ENCODE peak calls at places on chromosomes 5 and 9, in seven cellular contexts. T, R, D, W, L, G and P are unnamed samples.

GRCh38 chr5:177440990-177441780 is 5.4 kb upstream of the PRR7 start:
- DNase-seq in W (no peak), R (no peak), G (no peak), T (no peak), L (peak; percentile 18), D (no peak), P (no peak)

GRCh38 chr5:132268698-132269551 is 11.4 kb downstream of the PDLIM4 start:
- DNase-seq in T (peak; percentile 64), R (no peak), G (peak; percentile 43), D (peak; percentile 74), L (no peak), W (peak; percentile 68), P (peak; percentile 85)

GRCh38 chr5:136133416-136134383 is 1.1 kb downstream of the SMAD5 start:
- DNase-seq in R (no peak), D (peak; percentile 45), L (no peak), G (peak; percentile 58), T (peak; percentile 32), W (peak; percentile 64), P (peak; percentile 64)

GRCh38 chr9:128203024-128203841 is at the start of gene DNM1:
- DNase-seq in R (peak; percentile 98), G (no peak), L (peak; percentile 60), T (peak; percentile 58), W (peak; percentile 44), D (peak; percentile 88), P (peak; percentile 53)

GRCh38 chr5:133331866-133332731 is 280.2 kb downstream of the FSTL4 start:
- DNase-seq in L (no peak), T (no peak), R (no peak), G (no peak), D (no peak), W (no peak), P (no peak)

GRCh38 chr9:4662989-4663792 is 1.1 kb downstream of the PLPP6 start:
- DNase-seq in L (no peak), T (no peak), G (no peak), R (no peak), D (peak; percentile 23), W (no peak), P (no peak)

GRCh38 chr5:38265546-38266179 is 7.3 kb downstream of the EGFLAM start:
- DNase-seq in D (peak; percentile 50), G (peak; percentile 57), L (no peak), R (no peak), W (peak; percentile 53), T (peak; percentile 52), P (peak; percentile 50)

GRCh38 chr9:121278535-121279169 is 10.7 kb downstream of the GSN start:
- DNase-seq in T (peak; percentile 98), D (peak; percentile 96), G (peak; percentile 59), L (no peak), W (peak; percentile 99), R (no peak), P (peak; percentile 100)

GRCh38 chr9:129285979-129286772 is 108.1 kb upstream of the IER5L start:
- DNase-seq in L (no peak), G (peak; percentile 37), T (no peak), R (no peak), W (no peak), D (no peak), P (no peak)

GRCh38 chr5:69217154-69217731 is 17.4 kb upstream of the CDK7 start:
- DNase-seq in T (no peak), D (no peak), L (peak; percentile 94), G (no peak), W (no peak), R (no peak), P (no peak)

GRCh38 chr5:173069661-173070060 is 13.5 kb downstream of the CREBRF start:
- DNase-seq in L (no peak), T (no peak), D (no peak), G (no peak), R (no peak), W (no peak), P (no peak)

GRCh38 chr9:133779081-133779480 is 40.9 kb upstream of the SARDH start:
- DNase-seq in D (no peak), R (no peak), G (no peak), L (no peak), T (no peak), W (no peak), P (no peak)

GRCh38 chr5:38618154-38618553 is 61.7 kb upstream of the LIFR start:
- DNase-seq in L (no peak), G (no peak), D (no peak), R (no peak), T (no peak), W (no peak), P (no peak)

GRCh38 chr5:121366515-121366914 is 485.2 kb upstream of the FTMT start:
- DNase-seq in T (no peak), L (no peak), W (peak; percentile 45), R (no peak), G (no peak), D (peak; percentile 9), P (peak; percentile 0)

GRCh38 chr9:32117291-32117690 is 267.2 kb upstream of the ACO1 start:
- DNase-seq in D (no peak), L (no peak), W (no peak), G (no peak), T (no peak), R (no peak), P (no peak)

GRCh38 chr9:36632892-36633291 is 60.2 kb downstream of the MELK start:
- DNase-seq in G (no peak), T (peak; percentile 23), D (peak; percentile 8), W (peak; percentile 52), R (no peak), L (no peak), P (peak; percentile 47)

GRCh38 chr5:115241881-115242642 is 20.6 kb downstream of the PGGT1B start:
- DNase-seq in G (no peak), W (no peak), R (no peak), T (no peak), D (no peak), L (no peak), P (no peak)

GRCh38 chr5:109981979-109982378 is 292.3 kb downstream of the MAN2A1 start:
- DNase-seq in L (no peak), R (no peak), T (no peak), G (no peak), D (no peak), W (no peak), P (no peak)

GRCh38 chr5:64923151-64923685 is 154.5 kb downstream of the CWC27 start:
- DNase-seq in W (peak; percentile 51), D (peak; percentile 63), G (no peak), L (no peak), T (no peak), R (no peak), P (peak; percentile 5)

GRCh38 chr5:35201291-35201690 is 29.0 kb downstream of the PRLR start:
- DNase-seq in G (no peak), D (no peak), R (no peak), T (no peak), W (no peak), L (no peak), P (no peak)

GRCh38 chr9:97297889-97298288 is 9.6 kb upstream of the CCDC180 start:
- DNase-seq in G (no peak), W (no peak), L (no peak), T (no peak), R (no peak), D (no peak), P (no peak)

GRCh38 chr9:113957778-113958430 is 81.8 kb downstream of the ZNF618 start:
- DNase-seq in T (peak; percentile 91), L (no peak), W (peak; percentile 86), D (peak; percentile 70), R (no peak), G (peak; percentile 23), P (peak; percentile 90)

GRCh38 chr9:21434202-21435014 is 5.8 kb upstream of the IFNA1 start:
- DNase-seq in W (peak; percentile 78), G (no peak), R (no peak), L (peak; percentile 46), D (no peak), T (no peak), P (peak; percentile 79)

GRCh38 chr9:133784731-133785561 is 46.8 kb upstream of the SARDH start:
- DNase-seq in R (no peak), W (no peak), D (no peak), G (no peak), T (no peak), L (no peak), P (no peak)

GRCh38 chr5:180810210-180811011 is 7.8 kb upstream of the MGAT1 start:
- DNase-seq in D (peak; percentile 98), T (peak; percentile 96), R (peak; percentile 84), W (peak; percentile 96), G (peak; percentile 99), L (peak; percentile 96), P (peak; percentile 93)

GRCh38 chr5:78649220-78649700 is 688 bp upstream of the LHFPL2 start:
- DNase-seq in L (no peak), T (no peak), R (no peak), W (no peak), D (peak; percentile 33), G (no peak), P (no peak)

GRCh38 chr9:17742065-17742464 is 163.2 kb downstream of the SH3GL2 start:
- DNase-seq in T (no peak), D (peak; percentile 33), W (no peak), R (no peak), L (no peak), G (no peak), P (no peak)

GRCh38 chr5:81817980-81818379 is 67.1 kb upstream of the SSBP2 start:
- DNase-seq in T (no peak), G (no peak), D (no peak), W (no peak), L (no peak), R (no peak), P (no peak)

GRCh38 chr5:151123897-151124751 is 33.5 kb downstream of the ANXA6 start:
- DNase-seq in G (peak; percentile 68), L (peak; percentile 70), D (peak; percentile 60), T (no peak), R (peak; percentile 68), W (peak; percentile 32), P (peak; percentile 17)

GRCh38 chr5:107370569-107370968 is 300.2 kb downstream of the EFNA5 start:
- DNase-seq in L (no peak), W (no peak), R (no peak), T (no peak), G (no peak), D (no peak), P (no peak)

GRCh38 chr9:137049544-137050449 is 3.8 kb upstream of the NPDC1 start:
- DNase-seq in T (no peak), R (no peak), W (peak; percentile 23), G (no peak), D (peak; percentile 80), L (peak; percentile 55), P (peak; percentile 24)

GRCh38 chr9:14339746-14340145 is 25.8 kb upstream of the NFIB start:
- DNase-seq in G (no peak), L (no peak), R (no peak), W (no peak), T (no peak), D (no peak), P (no peak)

GRCh38 chr9:19470567-19470966 is 61.8 kb downstream of the ACER2 start:
- DNase-seq in R (no peak), D (no peak), G (no peak), W (no peak), L (no peak), T (no peak), P (peak; percentile 25)